ENCODE peak calls at places on chromosomes 12 and 14, in nine cellular contexts. B is tibial artery, U is AG10803, M is stomach, P is colonic mucosa, O is astrocyte, V is dorsolateral prefrontal cortex, H is IMR-90, F is fibroblast of pulmonary artery. T is an unnamed sample.

GRCh38 chr12:65754744-65755595 is 69.3 kb upstream of the HMGA2 start:
- DNase-seq in H (no peak), B (no peak), M (no peak), V (no peak), F (no peak), U (no peak), O (peak), P (no peak), T (no peak)

GRCh38 chr12:67091678-67092077 is 177.5 kb upstream of the CAND1 start:
- DNase-seq in P (no peak), M (no peak), H (no peak), B (no peak), V (no peak), O (no peak), U (no peak), F (no peak), T (peak)

GRCh38 chr12:132028111-132028510 is 78.4 kb downstream of the EP400 start:
- DNase-seq in O (no peak), M (no peak), P (no peak), F (no peak), B (no peak), V (no peak), U (no peak), H (no peak), T (no peak)

GRCh38 chr12:56521590-56522371 is at the start of gene RBMS2:
- DNase-seq in O (peak), U (peak), B (peak), H (peak), P (peak), V (peak), M (peak), F (peak), T (peak)

GRCh38 chr12:93918262-93918661 is 230.1 kb upstream of the PLXNC1 start:
- DNase-seq in B (no peak), U (peak), M (no peak), V (no peak), H (peak), F (peak), P (no peak), O (peak), T (no peak)

GRCh38 chr12:28027947-28028724 is 55.6 kb upstream of the PTHLH start:
- DNase-seq in U (no peak), O (peak), B (no peak), P (no peak), V (no peak), H (peak), M (no peak), F (no peak), T (peak)

GRCh38 chr12:52658196-52658595 is 6.2 kb upstream of the KRT2 start:
- DNase-seq in F (no peak), O (no peak), P (no peak), U (no peak), H (no peak), B (no peak), M (no peak), V (no peak), T (no peak)

GRCh38 chr14:101130861-101131260 is 227.3 kb upstream of the RTL1 start:
- DNase-seq in V (no peak), O (no peak), F (no peak), P (no peak), H (no peak), B (no peak), M (no peak), U (no peak), T (no peak)

GRCh38 chr12:94208433-94208921 is 60.1 kb downstream of the PLXNC1 start:
- DNase-seq in U (no peak), H (no peak), V (no peak), O (no peak), M (no peak), B (no peak), F (no peak), P (no peak), T (no peak)

DNA sequence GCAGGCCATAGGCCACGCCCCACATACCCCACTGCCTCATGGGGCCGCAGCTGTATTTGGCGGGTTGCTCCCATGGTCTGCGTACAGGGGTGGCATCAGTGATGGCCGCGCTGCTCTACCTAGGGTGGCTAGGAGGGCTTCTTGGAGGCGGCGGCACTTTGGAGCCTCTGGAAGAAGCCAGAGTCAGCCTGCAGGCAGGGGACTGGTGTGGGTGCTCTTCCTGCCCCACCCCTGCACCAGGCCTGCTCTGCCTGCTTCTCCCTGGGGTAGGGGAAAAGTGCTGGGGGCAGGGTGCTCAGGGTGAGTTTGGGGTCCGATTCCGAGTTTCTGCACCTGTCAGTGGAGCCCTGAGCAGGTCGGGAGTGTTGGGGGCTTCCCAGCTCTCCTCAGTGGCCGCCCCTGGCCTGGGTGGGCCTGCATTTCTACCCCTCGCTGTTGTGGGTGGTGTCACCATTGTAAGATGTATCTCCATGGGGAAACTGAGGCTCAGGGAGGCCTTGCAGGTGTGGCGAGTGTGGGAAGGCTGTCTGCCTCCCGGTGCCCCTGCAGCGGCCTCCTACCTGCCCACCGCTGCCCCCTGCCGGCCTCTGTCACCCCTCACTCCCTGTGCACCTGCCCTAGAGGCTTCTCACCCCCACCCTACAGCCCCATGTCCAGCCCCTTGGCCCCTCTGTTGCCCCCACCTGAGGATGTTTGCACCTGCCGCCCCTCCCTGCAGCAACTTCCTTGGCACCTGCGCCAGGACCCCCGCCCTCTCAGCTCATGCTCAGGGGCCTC is 5.5 kb downstream of the CEP170B start:
- DNase-seq in O (no peak), B (no peak), U (no peak), M (peak), P (no peak), V (no peak), H (no peak), F (no peak), T (no peak)
- TF ChIP-seq CTCF in O (no peak), B (peak), U (peak), M (no peak), P (no peak), V (no peak), H (peak), F (peak), T (peak)

DNA sequence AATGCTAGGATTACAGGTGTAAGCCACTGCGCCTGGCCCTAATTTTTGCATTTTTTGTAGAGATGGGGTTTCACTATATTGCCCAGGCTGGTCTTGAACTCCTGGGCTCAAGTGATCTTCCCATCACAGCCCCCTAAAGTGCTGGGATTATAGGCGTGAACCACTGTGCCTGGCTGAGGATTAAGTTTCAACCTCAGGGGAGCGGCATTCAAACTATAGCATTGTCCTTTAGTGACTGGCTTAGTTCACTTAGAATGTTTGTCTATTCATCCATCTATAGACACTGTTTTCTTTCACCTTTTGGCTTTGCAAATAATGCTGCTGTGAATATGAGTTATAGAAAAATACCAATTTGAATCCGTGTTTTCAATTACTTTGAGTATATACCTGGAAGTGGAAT is 25.2 kb downstream of the PTPN11 start:
- DNase-seq in M (no peak), F (no peak), H (no peak), V (no peak), U (no peak), P (no peak), B (no peak), O (no peak), T (no peak)
- H3K4me3 ChIP-seq in M (no peak), F (no peak), H (no peak), V (no peak), U (no peak), P (no peak), B (no peak), O (no peak), T (no peak)

DNA sequence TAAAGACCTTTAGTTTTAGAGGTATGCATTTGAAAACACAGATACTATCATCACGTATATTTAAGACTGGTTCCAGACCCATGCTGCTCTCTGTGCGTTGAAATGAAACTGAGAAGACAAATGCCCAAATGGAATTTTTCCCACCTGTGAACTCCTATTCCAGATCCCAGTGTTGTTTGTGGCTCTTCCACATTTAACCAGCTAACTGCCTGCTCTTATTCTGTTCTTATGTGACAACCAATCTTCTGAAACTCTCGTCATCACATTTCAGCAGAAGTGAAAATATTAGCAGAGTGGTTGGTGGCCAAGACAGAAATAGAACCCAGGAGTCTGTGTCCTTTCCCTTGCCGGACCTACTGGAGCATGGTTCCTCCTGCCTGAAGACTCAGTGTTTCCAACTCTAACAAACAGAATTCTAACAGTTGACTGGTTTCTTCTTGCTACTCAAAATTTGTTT is 460.2 kb downstream of the RAD51B start:
- DNase-seq in M (no peak), U (no peak), H (no peak), P (no peak), V (no peak), B (no peak), F (no peak), O (no peak), T (no peak)
- TF ChIP-seq CTCF in M (no peak), U (no peak), H (no peak), P (no peak), V (no peak), B (no peak), F (no peak), O (no peak), T (no peak)

DNA sequence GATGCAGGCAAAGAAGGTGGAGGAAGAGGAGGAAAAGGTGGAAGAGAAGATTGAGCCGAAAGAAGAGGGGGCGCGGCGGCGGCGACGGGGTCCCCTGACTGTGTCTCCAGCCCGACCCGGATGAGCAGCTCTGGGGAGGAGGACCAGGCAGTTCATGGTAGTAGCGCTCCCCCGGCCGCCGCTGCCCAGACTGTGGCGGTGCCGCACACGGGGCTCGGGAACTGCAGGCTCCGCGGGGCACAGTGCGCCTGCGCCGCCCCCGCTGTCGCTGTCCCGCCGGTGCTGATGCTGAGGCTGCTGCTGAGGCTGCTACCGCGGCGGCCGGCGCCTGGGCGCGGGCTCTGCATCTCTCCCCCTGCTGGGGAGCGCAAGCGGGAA is at the start of gene KCNH5:
- DNase-seq in P (no peak), B (no peak), M (no peak), U (peak), V (peak), H (peak), F (peak), O (peak), T (peak)
- H3K4me3 ChIP-seq in P (no peak), B (peak), M (peak), U (peak), V (peak), H (peak), F (peak), O (peak), T (peak)

GRCh38 chr12:100141666-100141997 is 1.0 kb downstream of the BLTP3B start:
- DNase-seq in O (peak), U (peak), B (peak), P (peak), F (peak), M (no peak), V (no peak), H (peak), T (peak)

GRCh38 chr12:100142851-100143559 is at the start of gene BLTP3B:
- DNase-seq in O (peak), M (peak), V (peak), U (peak), P (peak), F (peak), B (peak), H (peak), T (peak)

GRCh38 chr12:100133200-100133599 is 9.5 kb downstream of the BLTP3B start:
- DNase-seq in O (no peak), U (no peak), H (no peak), P (no peak), V (no peak), F (no peak), M (no peak), B (no peak), T (no peak)

GRCh38 chr12:100141998-100142850 is 450 bp downstream of the BLTP3B start:
- DNase-seq in O (no peak), P (peak), F (peak), H (no peak), B (peak), V (peak), U (peak), M (peak), T (no peak)

DNA sequence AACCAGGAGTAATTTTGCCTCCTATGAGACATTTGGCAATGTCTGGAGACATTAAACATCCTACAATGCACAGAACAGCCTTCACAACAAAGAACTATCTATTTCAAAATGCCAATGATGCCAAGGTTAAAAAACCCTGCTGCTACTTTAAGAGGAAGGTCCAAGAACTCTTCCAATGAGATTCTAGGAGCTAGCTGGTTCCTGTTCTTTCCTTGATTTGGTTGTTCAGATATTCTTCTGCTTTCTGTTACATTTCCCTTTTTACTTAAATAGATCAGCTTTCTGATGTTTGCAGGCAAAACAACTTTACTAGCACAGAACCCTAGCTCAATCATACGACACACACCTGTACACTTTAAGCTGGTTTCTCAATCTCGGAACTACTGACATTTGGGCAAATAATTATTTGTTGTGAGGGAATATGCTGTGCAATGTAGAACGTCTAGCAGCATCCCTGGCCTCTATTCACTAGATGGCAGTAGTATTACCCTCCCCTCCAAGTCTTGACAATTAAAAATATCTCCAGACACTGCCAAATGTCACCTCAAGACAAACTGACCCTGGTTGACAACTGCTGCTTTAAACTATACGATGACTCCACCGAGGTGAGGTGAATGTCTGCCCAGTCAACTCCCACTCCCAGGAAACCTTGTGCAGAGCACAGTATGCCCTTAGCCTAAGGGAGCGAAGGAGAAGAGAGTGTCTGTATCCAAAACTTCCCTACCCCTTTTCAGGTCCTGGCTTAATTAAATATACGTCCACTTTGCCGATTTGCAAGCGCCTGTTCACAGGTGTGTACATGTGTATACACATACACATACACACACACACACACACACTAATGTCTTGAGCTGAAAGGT is 4.4 kb downstream of the BLTP3B start:
- DNase-seq in H (peak), F (peak), V (no peak), U (peak), B (no peak), O (no peak), P (no peak), M (no peak), T (peak)
- TF ChIP-seq CTCF in H (peak), F (peak), V (peak), U (peak), B (peak), O (peak), P (no peak), M (no peak), T (peak)

GRCh38 chr14:62076825-62077660 is 314.8 kb downstream of the SNAPC1 start:
- DNase-seq in F (no peak), B (no peak), O (no peak), H (no peak), P (no peak), M (no peak), U (no peak), V (no peak), T (no peak)
- H3K4me3 ChIP-seq in F (no peak), B (no peak), O (no peak), H (no peak), P (no peak), M (no peak), U (no peak), V (no peak), T (no peak)

GRCh38 chr14:93160353-93160801 is 24.3 kb downstream of the MOAP1 start:
- DNase-seq in H (no peak), V (no peak), O (no peak), M (no peak), F (peak), P (no peak), U (no peak), B (no peak), T (peak)
- TF ChIP-seq CTCF in H (peak), V (peak), O (peak), M (no peak), F (peak), P (no peak), U (peak), B (peak), T (peak)

DNA sequence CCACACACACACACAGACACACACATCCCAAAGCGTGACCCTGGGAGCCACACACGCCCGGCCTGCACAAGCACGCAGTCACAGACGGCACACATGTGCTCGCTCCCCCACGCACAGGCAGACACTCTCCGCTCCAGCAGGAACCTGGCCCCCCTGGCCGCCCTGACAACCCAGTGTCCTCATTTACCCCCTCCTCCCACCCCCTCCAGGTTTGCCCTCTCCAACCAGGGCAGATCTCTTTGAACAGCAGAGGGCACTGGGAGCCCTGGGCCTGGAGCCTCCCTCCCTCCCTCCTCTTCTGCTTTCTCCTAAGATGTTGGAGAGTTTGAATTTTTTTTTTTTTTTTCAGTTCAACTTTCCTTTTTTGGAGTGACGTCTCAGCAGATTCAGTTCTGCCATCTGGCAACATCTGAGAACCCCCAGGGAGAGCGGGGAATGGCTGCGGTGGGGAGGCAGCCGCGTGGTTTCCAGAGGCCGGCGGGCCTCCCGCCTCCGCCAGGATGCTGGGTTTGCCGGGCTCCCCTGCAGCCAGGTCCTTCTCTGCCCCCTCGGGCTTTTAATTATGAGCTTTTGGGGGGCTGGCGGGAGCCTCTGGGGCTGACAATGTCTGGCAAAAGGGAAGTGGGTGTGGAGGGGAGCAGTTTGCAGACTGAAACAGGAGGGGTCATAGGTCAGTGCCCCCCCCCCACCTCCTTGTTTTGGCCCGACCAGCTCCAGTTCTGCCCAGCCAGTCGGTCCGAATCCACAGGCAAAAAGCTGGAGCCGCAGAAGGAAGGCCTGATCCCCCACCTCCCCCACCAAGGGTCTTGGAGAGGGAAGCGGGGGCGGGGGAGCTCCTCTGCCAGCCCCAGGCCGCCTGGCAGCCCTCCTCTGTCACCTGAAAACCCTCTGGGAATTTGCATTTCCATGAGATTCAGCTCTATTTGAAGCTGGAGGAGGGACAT is 1.3 kb upstream of the NCOR2 start:
- DNase-seq in O (peak), V (no peak), M (peak), H (peak), F (peak), B (peak), P (peak), U (peak), T (peak)
- H3K4me3 ChIP-seq in O (no peak), V (no peak), M (no peak), H (no peak), F (no peak), B (peak), P (no peak), U (no peak), T (no peak)

GRCh38 chr12:103751171-103751570 is 89.9 kb downstream of the NT5DC3 start:
- DNase-seq in O (no peak), U (no peak), P (no peak), V (no peak), M (no peak), B (no peak), H (no peak), F (no peak), T (no peak)
- TF ChIP-seq CTCF in O (no peak), U (no peak), P (no peak), V (no peak), M (no peak), B (no peak), H (no peak), F (no peak), T (peak)